ENCODE peak calls at places on chromosomes 3 and 15, in nine cellular contexts. One of them, this sample, is unnamed.

GRCh38 chr15:90036806-90037509 is 35.8 kb downstream of the ZNF710 start:
- DNase-seq in tibial nerve: no peak
- DNase-seq in lower lobe of right lung: peak
- DNase-seq in fibroblast of lung: no peak
- DNase-seq in CD8-positive, alpha-beta memory T cell: no peak
- DNase-seq in SK-N-SH: no peak
- DNase-seq in endodermal cell: peak
- DNase-seq in ascending aorta: peak
- DNase-seq in right lobe of liver: peak
- DNase-seq in this sample: no peak

GRCh38 chr3:158552124-158552523 is 18.9 kb upstream of the MLF1 start:
- DNase-seq in tibial nerve: no peak
- DNase-seq in lower lobe of right lung: no peak
- DNase-seq in fibroblast of lung: no peak
- DNase-seq in CD8-positive, alpha-beta memory T cell: no peak
- DNase-seq in SK-N-SH: no peak
- DNase-seq in endodermal cell: no peak
- DNase-seq in ascending aorta: no peak
- DNase-seq in right lobe of liver: no peak
- DNase-seq in this sample: no peak

GRCh38 chr15:66698318-66698961 is 3.6 kb upstream of the SMAD6 start:
- DNase-seq in tibial nerve: no peak
- DNase-seq in lower lobe of right lung: peak
- DNase-seq in fibroblast of lung: peak
- DNase-seq in CD8-positive, alpha-beta memory T cell: no peak
- DNase-seq in SK-N-SH: peak
- DNase-seq in endodermal cell: peak
- DNase-seq in ascending aorta: peak
- DNase-seq in right lobe of liver: peak
- DNase-seq in this sample: peak

GRCh38 chr15:63114465-63114864 is 7.2 kb upstream of the LACTB start:
- DNase-seq in tibial nerve: no peak
- DNase-seq in lower lobe of right lung: no peak
- DNase-seq in fibroblast of lung: no peak
- DNase-seq in CD8-positive, alpha-beta memory T cell: no peak
- DNase-seq in SK-N-SH: no peak
- DNase-seq in endodermal cell: no peak
- DNase-seq in ascending aorta: no peak
- DNase-seq in right lobe of liver: no peak
- DNase-seq in this sample: no peak

GRCh38 chr3:89049119-89049518 is 58.3 kb upstream of the EPHA3 start:
- DNase-seq in tibial nerve: no peak
- DNase-seq in lower lobe of right lung: no peak
- DNase-seq in fibroblast of lung: no peak
- DNase-seq in CD8-positive, alpha-beta memory T cell: no peak
- DNase-seq in SK-N-SH: peak
- DNase-seq in endodermal cell: peak
- DNase-seq in ascending aorta: no peak
- DNase-seq in right lobe of liver: no peak
- DNase-seq in this sample: no peak

GRCh38 chr3:62601238-62601856 is 228.0 kb upstream of the FEZF2 start:
- DNase-seq in tibial nerve: no peak
- DNase-seq in lower lobe of right lung: no peak
- DNase-seq in fibroblast of lung: peak
- DNase-seq in CD8-positive, alpha-beta memory T cell: no peak
- DNase-seq in SK-N-SH: no peak
- DNase-seq in endodermal cell: no peak
- DNase-seq in ascending aorta: no peak
- DNase-seq in right lobe of liver: no peak
- DNase-seq in this sample: no peak

GRCh38 chr15:34655198-34655770 is 71.8 kb upstream of the GOLGA8B start:
- DNase-seq in tibial nerve: no peak
- DNase-seq in lower lobe of right lung: no peak
- DNase-seq in fibroblast of lung: no peak
- DNase-seq in CD8-positive, alpha-beta memory T cell: no peak
- DNase-seq in SK-N-SH: no peak
- DNase-seq in endodermal cell: no peak
- DNase-seq in ascending aorta: no peak
- DNase-seq in right lobe of liver: no peak
- DNase-seq in this sample: no peak

GRCh38 chr3:23183731-23184130 is 19.4 kb upstream of the UBE2E2 start:
- DNase-seq in tibial nerve: no peak
- DNase-seq in lower lobe of right lung: no peak
- DNase-seq in fibroblast of lung: peak
- DNase-seq in CD8-positive, alpha-beta memory T cell: no peak
- DNase-seq in SK-N-SH: peak
- DNase-seq in endodermal cell: peak
- DNase-seq in ascending aorta: no peak
- DNase-seq in right lobe of liver: peak
- DNase-seq in this sample: peak

GRCh38 chr3:31567036-31567435 is 34.3 kb downstream of the STT3B start:
- DNase-seq in tibial nerve: no peak
- DNase-seq in lower lobe of right lung: no peak
- DNase-seq in fibroblast of lung: no peak
- DNase-seq in CD8-positive, alpha-beta memory T cell: no peak
- DNase-seq in SK-N-SH: peak
- DNase-seq in endodermal cell: peak
- DNase-seq in ascending aorta: no peak
- DNase-seq in right lobe of liver: no peak
- DNase-seq in this sample: no peak

GRCh38 chr15:81174125-81174524 is 22.6 kb upstream of the IL16 start:
- DNase-seq in tibial nerve: no peak
- DNase-seq in lower lobe of right lung: no peak
- DNase-seq in fibroblast of lung: no peak
- DNase-seq in CD8-positive, alpha-beta memory T cell: no peak
- DNase-seq in SK-N-SH: no peak
- DNase-seq in endodermal cell: no peak
- DNase-seq in ascending aorta: no peak
- DNase-seq in right lobe of liver: no peak
- DNase-seq in this sample: no peak

GRCh38 chr3:192005989-192006388 is 545.0 kb downstream of the PYDC2 start:
- DNase-seq in tibial nerve: no peak
- DNase-seq in lower lobe of right lung: no peak
- DNase-seq in fibroblast of lung: no peak
- DNase-seq in CD8-positive, alpha-beta memory T cell: no peak
- DNase-seq in SK-N-SH: no peak
- DNase-seq in endodermal cell: no peak
- DNase-seq in ascending aorta: no peak
- DNase-seq in right lobe of liver: no peak
- DNase-seq in this sample: no peak

GRCh38 chr3:132347811-132348210 is 30.6 kb downstream of the ACP3 start:
- DNase-seq in tibial nerve: no peak
- DNase-seq in lower lobe of right lung: no peak
- DNase-seq in fibroblast of lung: no peak
- DNase-seq in CD8-positive, alpha-beta memory T cell: no peak
- DNase-seq in SK-N-SH: no peak
- DNase-seq in endodermal cell: no peak
- DNase-seq in ascending aorta: no peak
- DNase-seq in right lobe of liver: no peak
- DNase-seq in this sample: no peak

GRCh38 chr3:182527745-182528144 is 265.6 kb upstream of the ATP11B start:
- DNase-seq in tibial nerve: no peak
- DNase-seq in lower lobe of right lung: no peak
- DNase-seq in fibroblast of lung: no peak
- DNase-seq in CD8-positive, alpha-beta memory T cell: no peak
- DNase-seq in SK-N-SH: no peak
- DNase-seq in endodermal cell: no peak
- DNase-seq in ascending aorta: no peak
- DNase-seq in right lobe of liver: no peak
- DNase-seq in this sample: no peak

GRCh38 chr15:47725924-47726323 is 8.6 kb downstream of the SEMA6D start:
- DNase-seq in tibial nerve: no peak
- DNase-seq in lower lobe of right lung: no peak
- DNase-seq in fibroblast of lung: peak
- DNase-seq in CD8-positive, alpha-beta memory T cell: no peak
- DNase-seq in SK-N-SH: no peak
- DNase-seq in endodermal cell: no peak
- DNase-seq in ascending aorta: no peak
- DNase-seq in right lobe of liver: no peak
- DNase-seq in this sample: no peak

GRCh38 chr15:28094732-28095521 is 4.2 kb downstream of the OCA2 start:
- DNase-seq in tibial nerve: no peak
- DNase-seq in lower lobe of right lung: peak
- DNase-seq in fibroblast of lung: no peak
- DNase-seq in CD8-positive, alpha-beta memory T cell: peak
- DNase-seq in SK-N-SH: peak
- DNase-seq in endodermal cell: peak
- DNase-seq in ascending aorta: peak
- DNase-seq in right lobe of liver: peak
- DNase-seq in this sample: peak

GRCh38 chr15:25711691-25712090 is 151.4 kb downstream of the ATP10A start:
- DNase-seq in tibial nerve: no peak
- DNase-seq in lower lobe of right lung: no peak
- DNase-seq in fibroblast of lung: no peak
- DNase-seq in CD8-positive, alpha-beta memory T cell: no peak
- DNase-seq in SK-N-SH: no peak
- DNase-seq in endodermal cell: peak
- DNase-seq in ascending aorta: peak
- DNase-seq in right lobe of liver: no peak
- DNase-seq in this sample: no peak

GRCh38 chr3:15572138-15572537 is 29.2 kb downstream of the HACL1 start:
- DNase-seq in tibial nerve: no peak
- DNase-seq in lower lobe of right lung: no peak
- DNase-seq in fibroblast of lung: no peak
- DNase-seq in CD8-positive, alpha-beta memory T cell: no peak
- DNase-seq in SK-N-SH: no peak
- DNase-seq in endodermal cell: no peak
- DNase-seq in ascending aorta: no peak
- DNase-seq in right lobe of liver: no peak
- DNase-seq in this sample: no peak

GRCh38 chr15:44720460-44721185 is 9.3 kb downstream of the B2M start:
- DNase-seq in tibial nerve: no peak
- DNase-seq in lower lobe of right lung: no peak
- DNase-seq in fibroblast of lung: no peak
- DNase-seq in CD8-positive, alpha-beta memory T cell: no peak
- DNase-seq in SK-N-SH: no peak
- DNase-seq in endodermal cell: no peak
- DNase-seq in ascending aorta: no peak
- DNase-seq in right lobe of liver: no peak
- DNase-seq in this sample: no peak
- H3K27ac ChIP-seq in tibial nerve: peak
- H3K27ac ChIP-seq in lower lobe of right lung: no peak
- H3K27ac ChIP-seq in fibroblast of lung: no peak
- H3K27ac ChIP-seq in CD8-positive, alpha-beta memory T cell: no peak
- H3K27ac ChIP-seq in SK-N-SH: no peak
- H3K27ac ChIP-seq in endodermal cell: no peak
- H3K27ac ChIP-seq in ascending aorta: no peak
- H3K27ac ChIP-seq in right lobe of liver: no peak
- H3K27ac ChIP-seq in this sample: no peak

DNA sequence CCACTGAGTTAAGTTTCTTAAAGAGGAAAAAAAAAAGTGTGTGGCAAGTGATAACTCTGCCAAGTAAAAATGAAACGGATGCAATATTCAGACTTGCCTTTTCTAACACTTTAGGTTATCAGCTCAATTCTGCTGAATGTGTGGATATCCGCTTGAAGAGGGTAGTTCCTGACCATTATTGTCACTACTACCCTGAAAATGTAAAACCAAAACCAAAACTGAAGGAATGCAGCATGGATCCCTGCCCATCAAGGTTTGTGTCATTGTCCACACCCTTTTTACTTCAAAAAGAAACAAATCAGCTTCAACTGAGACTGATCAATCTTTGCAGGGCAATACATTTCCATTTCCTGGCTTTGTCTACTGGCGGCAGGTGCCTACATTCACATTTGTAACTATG is 236.1 kb downstream of the ADAMTSL3 start:
- DNase-seq in tibial nerve: no peak
- DNase-seq in lower lobe of right lung: no peak
- DNase-seq in fibroblast of lung: no peak
- DNase-seq in CD8-positive, alpha-beta memory T cell: no peak
- DNase-seq in SK-N-SH: no peak
- DNase-seq in endodermal cell: no peak
- DNase-seq in ascending aorta: no peak
- DNase-seq in right lobe of liver: no peak
- DNase-seq in this sample: no peak
- H3K27ac ChIP-seq in tibial nerve: no peak
- H3K27ac ChIP-seq in lower lobe of right lung: no peak
- H3K27ac ChIP-seq in fibroblast of lung: no peak
- H3K27ac ChIP-seq in CD8-positive, alpha-beta memory T cell: no peak
- H3K27ac ChIP-seq in SK-N-SH: no peak
- H3K27ac ChIP-seq in endodermal cell: no peak
- H3K27ac ChIP-seq in ascending aorta: no peak
- H3K27ac ChIP-seq in right lobe of liver: peak
- H3K27ac ChIP-seq in this sample: peak

DNA sequence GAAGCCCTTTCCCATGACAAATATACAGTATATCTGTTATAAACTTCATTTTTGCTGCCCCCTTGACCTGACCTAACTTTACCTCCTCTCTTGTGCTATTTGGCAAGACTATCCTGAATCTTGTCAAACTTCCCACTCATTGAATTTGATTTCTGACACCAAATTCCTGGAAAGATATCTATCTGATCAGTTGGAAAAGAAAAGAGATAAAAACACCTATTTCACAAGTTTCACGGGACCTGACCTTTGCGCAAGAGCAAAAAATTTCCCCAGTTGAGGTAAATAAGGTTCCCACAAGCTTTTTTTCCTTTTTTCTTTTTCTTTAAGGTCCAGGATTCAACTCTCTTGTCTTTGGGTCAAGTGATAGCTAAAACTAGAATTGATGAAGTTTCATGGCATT is 189.2 kb upstream of the LPP start:
- DNase-seq in tibial nerve: no peak
- DNase-seq in lower lobe of right lung: no peak
- DNase-seq in fibroblast of lung: no peak
- DNase-seq in CD8-positive, alpha-beta memory T cell: no peak
- DNase-seq in SK-N-SH: no peak
- DNase-seq in endodermal cell: no peak
- DNase-seq in ascending aorta: no peak
- DNase-seq in right lobe of liver: no peak
- DNase-seq in this sample: no peak
- H3K27ac ChIP-seq in tibial nerve: no peak
- H3K27ac ChIP-seq in lower lobe of right lung: no peak
- H3K27ac ChIP-seq in fibroblast of lung: no peak
- H3K27ac ChIP-seq in CD8-positive, alpha-beta memory T cell: no peak
- H3K27ac ChIP-seq in SK-N-SH: no peak
- H3K27ac ChIP-seq in endodermal cell: no peak
- H3K27ac ChIP-seq in ascending aorta: no peak
- H3K27ac ChIP-seq in right lobe of liver: peak
- H3K27ac ChIP-seq in this sample: no peak

DNA sequence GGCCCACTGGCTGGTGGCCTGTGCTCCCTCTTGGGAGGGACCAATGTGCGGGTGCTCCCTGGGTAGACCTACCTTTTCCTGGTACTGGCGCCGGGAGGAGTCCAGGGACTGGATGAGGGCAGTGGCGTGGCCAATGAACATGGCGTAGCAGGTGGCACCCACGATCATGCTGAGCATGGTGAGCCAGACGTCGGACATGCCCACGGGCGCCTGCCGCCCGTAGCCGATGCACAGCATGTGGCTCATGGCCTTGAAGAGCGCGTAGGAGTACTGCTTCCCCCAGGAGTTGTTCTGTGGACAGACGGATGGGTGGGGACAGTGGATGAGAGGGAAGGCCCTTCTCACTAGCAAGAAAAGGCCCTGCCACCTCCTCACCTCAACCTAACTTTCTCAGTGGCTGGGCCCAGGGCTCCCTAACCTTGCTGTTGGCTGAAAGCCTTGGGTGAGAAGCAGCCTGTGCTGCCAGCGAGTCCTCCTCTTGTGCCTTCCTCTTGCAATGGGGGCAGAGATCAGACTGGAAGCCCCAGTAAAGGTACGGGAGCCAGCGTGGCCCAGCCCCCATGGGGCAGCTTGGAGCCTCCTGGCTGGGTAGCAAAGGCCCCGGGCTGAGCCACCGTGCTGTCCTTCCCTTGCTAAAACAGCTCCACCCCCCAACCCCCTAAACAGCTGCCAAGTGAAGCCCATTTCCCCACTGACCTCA is 39.1 kb downstream of the HCN4 start:
- DNase-seq in tibial nerve: no peak
- DNase-seq in lower lobe of right lung: no peak
- DNase-seq in fibroblast of lung: no peak
- DNase-seq in CD8-positive, alpha-beta memory T cell: no peak
- DNase-seq in SK-N-SH: no peak
- DNase-seq in endodermal cell: no peak
- DNase-seq in ascending aorta: no peak
- DNase-seq in right lobe of liver: no peak
- DNase-seq in this sample: peak
- H3K27ac ChIP-seq in tibial nerve: no peak
- H3K27ac ChIP-seq in lower lobe of right lung: no peak
- H3K27ac ChIP-seq in fibroblast of lung: no peak
- H3K27ac ChIP-seq in CD8-positive, alpha-beta memory T cell: no peak
- H3K27ac ChIP-seq in SK-N-SH: no peak
- H3K27ac ChIP-seq in endodermal cell: peak
- H3K27ac ChIP-seq in ascending aorta: no peak
- H3K27ac ChIP-seq in right lobe of liver: no peak
- H3K27ac ChIP-seq in this sample: no peak

This sample was measured in pancreas.